ENCODE peak calls at places on chromosome 16, in seven cellular contexts. J is heart left ventricle; G is tibial nerve; K is colonic mucosa; F is keratinocyte; Z is ovary; E is CD4-positive, alpha-beta T cell. Q is an unnamed sample.

GRCh38 chr16:8768701-8769100 is 28.7 kb downstream of the TMEM186 start:
- DNase-seq in F (no peak), E (no peak), J (no peak), K (no peak), G (no peak), Z (no peak), Q (no peak)

GRCh38 chr16:68146583-68146982 is 61.4 kb downstream of the NFATC3 start:
- DNase-seq in J (no peak), F (no peak), Z (no peak), E (no peak), K (no peak), G (no peak), Q (no peak)

GRCh38 chr16:68306633-68307032 is 4.1 kb downstream of the SLC7A6OS start:
- DNase-seq in K (no peak), F (no peak), Z (no peak), E (no peak), G (no peak), J (no peak), Q (no peak)

GRCh38 chr16:75620326-75621169 is 2.5 kb downstream of the ADAT1 start:
- DNase-seq in J (no peak), Z (no peak), G (no peak), F (no peak), E (peak; percentile 4), K (no peak), Q (peak; percentile 29)

GRCh38 chr16:53821487-53821886 is 117.5 kb downstream of the FTO start:
- DNase-seq in Z (no peak), E (no peak), J (no peak), F (peak; percentile 30), G (no peak), K (no peak), Q (no peak)

GRCh38 chr16:11636172-11636721 is 32.0 kb upstream of the SNN start:
- DNase-seq in Z (no peak), K (peak; percentile 70), E (no peak), G (no peak), F (peak; percentile 76), J (no peak), Q (no peak)

GRCh38 chr16:14092579-14092978 is 21.5 kb downstream of the MRTFB start:
- DNase-seq in K (no peak), F (no peak), J (no peak), G (no peak), Z (no peak), E (no peak), Q (no peak)

GRCh38 chr16:8712589-8713361 is 38.4 kb downstream of the ABAT start:
- DNase-seq in G (no peak), K (no peak), F (no peak), E (no peak), J (no peak), Z (no peak), Q (no peak)

GRCh38 chr16:57859331-57859730 is 57.0 kb upstream of the KIFC3 start:
- DNase-seq in Z (no peak), F (no peak), G (no peak), J (no peak), E (no peak), K (no peak), Q (no peak)

GRCh38 chr16:67558859-67559258 is 3.5 kb upstream of the CTCF start:
- DNase-seq in K (no peak), J (no peak), F (no peak), G (no peak), Z (no peak), E (no peak), Q (no peak)

GRCh38 chr16:64696872-64697271 is 425.0 kb downstream of the CDH11 start:
- DNase-seq in F (no peak), E (no peak), Z (no peak), K (no peak), G (no peak), J (no peak), Q (no peak)

GRCh38 chr16:58205276-58206036 is 7.5 kb upstream of the CSNK2A2 start:
- DNase-seq in G (no peak), K (no peak), F (no peak), E (no peak), J (no peak), Z (no peak), Q (no peak)

GRCh38 chr16:8887438-8887765 is 5.3 kb downstream of the LITAFD start:
- DNase-seq in K (no peak), J (no peak), Z (no peak), G (no peak), E (no peak), F (no peak), Q (no peak)

GRCh38 chr16:27401768-27402568 is at the start of gene IL21R:
- DNase-seq in F (no peak), E (peak; percentile 82), J (peak; percentile 83), K (peak; percentile 57), Z (peak; percentile 18), G (no peak), Q (peak; percentile 89)

GRCh38 chr16:88453621-88454314 is 688 bp downstream of the ZFPM1 start:
- DNase-seq in K (peak; percentile 35), F (no peak), J (no peak), Z (peak; percentile 67), G (no peak), E (no peak), Q (no peak)

GRCh38 chr16:12162586-12162985 is 186.1 kb downstream of the SNX29 start:
- DNase-seq in J (no peak), E (no peak), G (no peak), Z (peak; percentile 41), K (no peak), F (no peak), Q (no peak)

DNA sequence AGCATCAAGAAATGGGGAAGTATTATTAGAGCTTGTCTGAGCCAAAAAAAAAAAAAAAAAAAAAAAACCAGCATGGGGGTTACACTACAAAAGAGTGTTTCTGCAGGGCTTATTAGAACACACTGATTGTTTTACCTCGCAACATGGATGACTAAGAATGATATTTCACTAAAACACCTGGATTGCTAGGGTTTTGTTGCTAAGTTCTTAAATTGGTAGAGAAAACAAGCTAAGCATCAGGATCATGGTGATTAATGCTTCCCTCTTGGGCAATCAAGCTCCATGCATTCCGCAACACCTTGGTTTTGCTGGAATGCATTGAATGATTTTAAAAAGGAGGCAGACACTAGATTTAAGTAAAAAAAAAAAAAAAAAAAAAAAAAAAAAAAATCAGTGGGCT is 931.4 kb upstream of the CDH8 start:
- DNase-seq in K (no peak), J (no peak), F (peak; percentile 4), G (no peak), E (no peak), Z (no peak), Q (no peak)
- H3K9me3 ChIP-seq in K (no peaks in the 10 kb centered on the region), J (no peaks in the 10 kb centered on the region), F (peaks cover 1% of the 10 kb centered on the region), G (no peaks in the 10 kb centered on the region), E (peaks cover 2% of the 10 kb centered on the region), Z (no peaks in the 10 kb centered on the region), Q (no peaks in the 10 kb centered on the region)

DNA sequence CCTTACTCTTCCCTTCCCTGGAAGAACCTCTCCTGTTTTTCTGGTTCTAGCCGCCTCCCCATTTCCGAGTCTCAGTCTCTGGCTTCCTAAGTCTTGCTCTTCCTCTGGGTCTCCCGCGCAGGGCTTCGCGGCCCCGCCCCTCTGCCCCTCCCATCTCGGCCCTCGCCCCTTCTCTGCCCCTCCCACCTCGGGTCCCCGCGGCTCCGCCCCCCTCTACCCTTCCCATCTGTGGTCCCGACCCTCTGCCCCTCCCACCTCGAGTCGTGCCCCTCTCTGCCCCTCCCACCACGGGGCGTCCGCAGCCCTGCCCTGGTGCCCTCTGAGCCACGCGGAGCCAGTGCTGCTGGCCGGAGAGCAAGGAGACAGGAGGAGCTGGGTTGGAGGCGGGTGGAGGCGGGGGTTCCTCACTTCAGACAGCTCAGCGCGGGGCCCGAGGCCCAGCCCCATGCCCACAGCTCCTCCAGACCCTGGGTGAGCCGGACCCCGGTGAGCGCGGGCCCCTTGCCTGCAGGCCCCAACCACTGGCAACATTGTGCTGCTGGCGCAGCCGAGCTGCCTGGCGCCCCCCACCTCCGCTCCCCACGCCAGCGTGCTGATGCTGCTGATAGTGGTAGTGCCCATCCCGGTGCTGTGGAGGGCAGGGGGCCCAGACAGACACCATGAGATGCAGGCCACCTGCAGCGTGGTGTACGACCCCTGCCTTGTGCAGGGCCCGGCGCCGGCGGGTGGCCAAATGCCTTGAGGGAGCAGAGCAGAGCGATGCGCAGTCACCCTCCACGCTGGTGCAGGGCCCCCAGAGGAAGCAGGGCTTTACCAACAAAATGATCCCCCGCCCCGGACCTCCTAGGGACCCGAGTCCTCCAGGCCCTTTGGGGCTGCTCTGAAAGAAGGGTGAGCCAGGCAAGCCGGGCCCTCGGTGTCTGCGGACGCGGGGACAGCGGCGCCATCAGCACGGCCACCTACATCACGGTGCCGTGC is 2115.3 kb downstream of the TP53TG3F start:
- DNase-seq in K (no peak), F (no peak), J (no peak), E (no peak), Z (no peak), G (no peak), Q (no peak)
- H3K9me3 ChIP-seq in K (no peaks in the 10 kb centered on the region), F (peaks cover 2% of the 10 kb centered on the region), J (no peaks in the 10 kb centered on the region), E (peaks cover 23% of the 10 kb centered on the region), Z (no peaks in the 10 kb centered on the region), G (no peaks in the 10 kb centered on the region), Q (no peaks in the 10 kb centered on the region)

GRCh38 chr16:3408561-3409197 is 7.7 kb downstream of the ZNF174 start:
- DNase-seq in E (no peak), Z (no peak), G (no peak), K (no peak), F (no peak), J (no peak), Q (no peak)

GRCh38 chr16:3413730-3414379 is 12.8 kb downstream of the ZNF174 start:
- DNase-seq in K (no peak), G (no peak), Z (no peak), J (no peak), F (no peak), E (no peak), Q (no peak)
- H3K9me3 ChIP-seq in K (peaks cover 5% of the 10 kb centered on the region), G (peaks cover 7% of the 10 kb centered on the region), Z (peaks cover 2% of the 10 kb centered on the region), J (peaks cover 5% of the 10 kb centered on the region), F (peaks cover 10% of the 10 kb centered on the region), E (peaks cover 69% of the 10 kb centered on the region), Q (peaks cover 26% of the 10 kb centered on the region)

GRCh38 chr16:3321802-3322201 is 16.5 kb downstream of the ZNF75A start:
- DNase-seq in K (no peak), Z (no peak), J (no peak), G (no peak), F (no peak), E (no peak), Q (no peak)

GRCh38 chr16:3311496-3311895 is 6.2 kb downstream of the ZNF75A start:
- DNase-seq in G (no peak), F (no peak), K (no peak), J (no peak), E (no peak), Z (no peak), Q (no peak)

DNA sequence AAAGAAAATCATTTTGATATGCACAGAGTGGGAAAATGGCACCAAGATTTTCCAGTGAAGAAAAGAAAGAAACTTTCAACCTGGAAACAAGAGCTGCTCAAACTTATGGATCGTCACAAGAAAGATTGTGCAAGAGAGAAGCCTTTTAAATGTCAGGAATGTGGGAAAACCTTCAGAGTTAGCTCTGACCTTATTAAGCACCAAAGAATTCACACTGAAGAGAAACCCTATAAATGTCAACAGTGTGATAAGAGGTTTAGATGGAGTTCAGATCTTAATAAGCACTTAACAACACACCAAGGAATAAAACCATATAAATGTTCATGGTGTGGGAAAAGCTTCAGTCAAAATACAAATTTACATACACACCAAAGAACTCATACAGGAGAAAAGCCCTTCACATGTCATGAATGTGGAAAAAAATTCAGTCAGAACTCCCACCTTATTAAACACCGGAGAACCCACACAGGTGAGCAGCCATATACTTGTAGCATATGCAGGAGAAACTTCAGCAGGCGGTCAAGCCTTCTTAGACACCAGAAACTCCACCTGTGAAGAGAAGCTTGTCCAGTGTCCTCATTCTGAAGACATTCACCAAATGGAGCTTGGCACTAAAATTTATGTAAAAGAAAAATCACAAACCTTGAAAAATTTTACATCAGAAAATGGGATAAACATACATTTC is 12.2 kb downstream of the ZNF75A start:
- DNase-seq in E (no peak), K (no peak), J (no peak), Z (no peak), F (no peak), G (no peak), Q (no peak)
- H3K9me3 ChIP-seq in E (peaks cover 96% of the 10 kb centered on the region), K (peaks cover 9% of the 10 kb centered on the region), J (peaks cover 46% of the 10 kb centered on the region), Z (peaks cover 10% of the 10 kb centered on the region), F (peaks cover 31% of the 10 kb centered on the region), G (peaks cover 21% of the 10 kb centered on the region), Q (peaks cover 64% of the 10 kb centered on the region)

Q was measured in CD8-positive, alpha-beta T cell.